ENCODE peak calls at places on chromosomes 3 and 15, in six cellular contexts. F, Y, V, J, R and N are unnamed samples.

GRCh38 chr3:22939349-22939748 is 263.8 kb upstream of the UBE2E2 start:
- DNase-seq in F (no peak), Y (no peak), V (no peak), J (no peak), R (no peak), N (no peak)

GRCh38 chr3:126081618-126082333 is 2.1 kb downstream of the SLC41A3 start:
- DNase-seq in F (no peak), Y (peak), V (peak), J (peak), R (peak), N (peak)

GRCh38 chr3:72265250-72265649 is 480.3 kb upstream of the PROK2 start:
- DNase-seq in F (no peak), Y (no peak), V (peak), J (peak), R (no peak), N (peak)

GRCh38 chr3:172856766-172857742 is 106.5 kb downstream of the ECT2 start:
- DNase-seq in F (no peak), Y (no peak), V (peak), J (peak), R (peak), N (no peak)

GRCh38 chr3:78911394-78911793 is 856.4 kb downstream of the ROBO1 start:
- DNase-seq in F (no peak), Y (no peak), V (no peak), J (no peak), R (no peak), N (no peak)

GRCh38 chr3:171959532-171960044 is 79.8 kb upstream of the FNDC3B start:
- DNase-seq in F (no peak), Y (no peak), V (peak), J (no peak), R (peak), N (no peak)

GRCh38 chr15:43948691-43949325 is 122.0 kb downstream of the WDR76 start:
- DNase-seq in F (no peak), Y (no peak), V (no peak), J (no peak), R (no peak), N (no peak)

GRCh38 chr3:16132926-16133325 is 41.6 kb upstream of the GALNT15 start:
- DNase-seq in F (no peak), Y (no peak), V (no peak), J (no peak), R (no peak), N (no peak)

GRCh38 chr3:130894873-130895330 is 1.0 kb downstream of the ATP2C1 start:
- DNase-seq in F (no peak), Y (no peak), V (peak), J (no peak), R (no peak), N (no peak)

GRCh38 chr3:127746400-127747057 is 73.8 kb downstream of the ABTB1 start:
- DNase-seq in F (no peak), Y (no peak), V (no peak), J (no peak), R (no peak), N (no peak)

GRCh38 chr3:15953841-15954240 is 156.1 kb upstream of the ANKRD28 start:
- DNase-seq in F (no peak), Y (no peak), V (peak), J (peak), R (no peak), N (no peak)

GRCh38 chr15:67821784-67822451 is 3.4 kb upstream of the SKOR1 start:
- DNase-seq in F (no peak), Y (peak), V (no peak), J (no peak), R (no peak), N (no peak)

GRCh38 chr3:102353804-102354203 is 81.0 kb upstream of the ZPLD1 start:
- DNase-seq in F (no peak), Y (no peak), V (no peak), J (no peak), R (no peak), N (no peak)

GRCh38 chr3:132652640-132653270 is 6.9 kb downstream of the ACAD11 start:
- DNase-seq in F (no peak), Y (no peak), V (no peak), J (no peak), R (no peak), N (no peak)

GRCh38 chr3:99999541-99999940 is 114.8 kb downstream of the FILIP1L start:
- DNase-seq in F (no peak), Y (no peak), V (no peak), J (no peak), R (no peak), N (no peak)

GRCh38 chr3:159764211-159765024 is 224.2 kb upstream of the IL12A start:
- DNase-seq in F (no peak), Y (peak), V (peak), J (no peak), R (no peak), N (peak)

GRCh38 chr15:81071130-81071529 is 62.9 kb upstream of the CFAP161 start:
- DNase-seq in F (no peak), Y (no peak), V (no peak), J (no peak), R (no peak), N (no peak)

GRCh38 chr3:60617188-60617587 is 634.1 kb downstream of the FHIT start:
- DNase-seq in F (no peak), Y (no peak), V (no peak), J (no peak), R (no peak), N (no peak)

GRCh38 chr3:185807455-185808068 is 17.3 kb downstream of the IGF2BP2 start:
- DNase-seq in F (peak), Y (no peak), V (peak), J (peak), R (no peak), N (no peak)

GRCh38 chr15:56957812-56958406 is 39.5 kb downstream of the TCF12 start:
- DNase-seq in F (no peak), Y (no peak), V (no peak), J (no peak), R (peak), N (no peak)

GRCh38 chr15:32675474-32675873 is 34.0 kb downstream of the SCG5 start:
- DNase-seq in F (no peak), Y (no peak), V (no peak), J (no peak), R (no peak), N (no peak)

GRCh38 chr15:34335176-34335575 is 2.4 kb downstream of the SLC12A6 start:
- DNase-seq in F (no peak), Y (no peak), V (no peak), J (no peak), R (no peak), N (no peak)

GRCh38 chr15:68631621-68632051 is 52.8 kb downstream of the CORO2B start:
- DNase-seq in F (no peak), Y (no peak), V (no peak), J (no peak), R (no peak), N (no peak)

GRCh38 chr15:58870451-58870850 is 63.0 kb downstream of the SLTM start:
- DNase-seq in F (no peak), Y (no peak), V (no peak), J (no peak), R (no peak), N (no peak)

GRCh38 chr15:79872358-79873017 is 24.3 kb downstream of the MTHFS start:
- DNase-seq in F (no peak), Y (no peak), V (no peak), J (no peak), R (no peak), N (no peak)

GRCh38 chr3:195461518-195462307 is 18.9 kb upstream of the ACAP2 start:
- DNase-seq in F (no peak), Y (peak), V (no peak), J (no peak), R (no peak), N (no peak)

GRCh38 chr15:51731549-51732267 is 5.7 kb downstream of the LYSMD2 start:
- DNase-seq in F (no peak), Y (no peak), V (no peak), J (no peak), R (no peak), N (peak)

GRCh38 chr15:43748376-43748775 is 2.1 kb downstream of the PDIA3 start:
- DNase-seq in F (no peak), Y (no peak), V (peak), J (no peak), R (no peak), N (no peak)

GRCh38 chr3:2976212-2976611 is 134.0 kb downstream of the IL5RA start:
- DNase-seq in F (no peak), Y (no peak), V (no peak), J (no peak), R (no peak), N (no peak)

GRCh38 chr3:156808025-156808424 is 18.1 kb upstream of the LEKR1 start:
- DNase-seq in F (no peak), Y (no peak), V (no peak), J (no peak), R (no peak), N (no peak)

GRCh38 chr15:72785452-72786243 is 2.1 kb upstream of the ADPGK start:
- DNase-seq in F (no peak), Y (no peak), V (no peak), J (no peak), R (no peak), N (no peak)

GRCh38 chr15:55197362-55197705 is 593 bp upstream of the RSL24D1 start:
- DNase-seq in F (no peak), Y (no peak), V (no peak), J (no peak), R (no peak), N (no peak)

GRCh38 chr15:28889346-28889745 is 3.6 kb downstream of the APBA2 start:
- DNase-seq in F (no peak), Y (no peak), V (no peak), J (no peak), R (no peak), N (no peak)

DNA sequence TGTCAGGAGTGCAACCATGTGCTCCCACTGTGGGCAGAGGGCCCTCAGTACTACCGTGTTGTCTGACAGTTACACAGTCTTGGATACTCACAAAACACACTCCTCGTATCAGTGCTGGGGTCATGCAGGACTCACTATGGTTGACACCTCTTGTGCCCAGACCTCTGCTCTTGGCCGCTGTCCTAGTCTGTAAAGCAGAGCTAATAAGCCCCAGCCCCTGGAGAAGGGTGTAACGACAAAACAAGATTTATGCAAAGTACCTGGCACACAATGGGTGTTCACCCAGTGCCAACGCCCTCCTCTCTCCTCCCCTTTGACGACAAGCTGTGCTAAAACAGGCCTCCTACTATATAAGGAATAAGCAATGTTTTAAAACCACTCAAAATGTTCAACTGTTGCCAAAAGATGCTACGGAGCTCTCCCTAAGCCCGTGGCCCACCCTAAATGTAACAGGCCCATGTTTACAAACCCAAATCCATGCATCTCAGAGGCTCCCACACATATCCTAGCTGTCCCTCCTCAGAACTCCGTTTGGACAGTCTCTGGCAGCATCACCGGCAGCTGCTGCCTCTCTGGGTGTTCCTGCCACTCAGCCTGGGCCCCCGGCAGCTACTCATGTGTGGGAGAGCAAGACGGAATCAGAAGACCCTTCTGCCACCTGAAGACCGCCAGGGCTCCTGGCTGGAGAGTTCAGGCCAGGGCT is 65.8 kb downstream of the MRPL46 start:
- DNase-seq in F (no peak), Y (no peak), V (no peak), J (no peak), R (no peak), N (no peak)
- TF ChIP-seq JUND in F (no peak), Y (no peak), V (no peak), J (no peak), R (no peak), N (no peak)

DNA sequence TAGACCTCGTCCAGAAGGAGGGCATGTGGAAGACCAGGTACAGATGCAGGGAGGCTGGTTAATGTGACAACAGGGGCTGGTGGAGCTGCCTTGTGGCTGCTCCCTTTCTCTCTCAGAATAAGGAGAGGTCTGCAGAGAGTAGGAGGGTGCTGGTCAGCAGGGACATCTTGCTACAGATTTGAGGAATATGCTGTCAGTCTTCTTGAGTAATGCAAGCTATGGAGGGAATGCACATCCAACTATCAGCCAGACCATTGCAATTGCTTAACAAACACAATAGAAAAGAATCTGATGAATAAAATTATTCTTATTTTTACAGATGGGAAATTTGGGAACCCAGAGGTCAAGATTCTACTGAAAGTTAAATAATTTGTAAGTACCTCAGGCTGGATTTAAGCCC is 20.4 kb upstream of the SIAH2 start:
- DNase-seq in F (no peak), Y (no peak), V (no peak), J (no peak), R (no peak), N (no peak)
- TF ChIP-seq JUND in F (no peak), Y (no peak), V (no peak), J (no peak), R (no peak), N (no peak)

DNA sequence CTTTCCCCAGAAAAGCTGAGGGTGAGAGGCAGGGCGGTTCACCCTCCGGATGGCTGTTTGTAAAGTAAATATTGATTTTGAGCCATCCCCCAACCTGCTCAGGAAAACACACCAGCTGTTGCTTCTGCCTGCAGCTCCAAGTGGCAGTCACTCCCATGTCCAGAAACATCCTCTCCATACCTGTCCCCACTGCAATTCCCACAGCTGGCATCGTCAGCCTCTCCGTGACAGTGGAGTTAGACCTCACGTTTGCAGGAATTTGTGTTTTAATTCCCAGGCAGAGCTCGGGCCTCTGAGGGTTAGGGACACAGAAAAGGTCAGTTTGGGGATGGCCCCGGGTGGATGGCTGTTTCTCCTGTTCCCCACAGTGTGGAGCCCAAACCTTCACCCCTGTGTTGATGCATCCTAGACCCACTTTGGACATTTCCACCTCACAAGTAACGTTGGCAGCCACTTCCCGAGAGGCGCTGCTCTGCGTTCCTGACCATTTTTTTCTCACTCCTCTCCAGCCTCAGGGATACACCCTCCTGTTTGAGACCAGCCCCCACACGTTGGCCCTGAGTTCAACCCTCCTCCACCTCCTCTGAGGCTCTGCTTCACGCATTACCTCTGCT is 11.8 kb upstream of the FAM174B start:
- DNase-seq in F (no peak), Y (no peak), V (no peak), J (no peak), R (peak), N (peak)
- TF ChIP-seq JUND in F (no peak), Y (no peak), V (no peak), J (no peak), R (no peak), N (no peak)

DNA sequence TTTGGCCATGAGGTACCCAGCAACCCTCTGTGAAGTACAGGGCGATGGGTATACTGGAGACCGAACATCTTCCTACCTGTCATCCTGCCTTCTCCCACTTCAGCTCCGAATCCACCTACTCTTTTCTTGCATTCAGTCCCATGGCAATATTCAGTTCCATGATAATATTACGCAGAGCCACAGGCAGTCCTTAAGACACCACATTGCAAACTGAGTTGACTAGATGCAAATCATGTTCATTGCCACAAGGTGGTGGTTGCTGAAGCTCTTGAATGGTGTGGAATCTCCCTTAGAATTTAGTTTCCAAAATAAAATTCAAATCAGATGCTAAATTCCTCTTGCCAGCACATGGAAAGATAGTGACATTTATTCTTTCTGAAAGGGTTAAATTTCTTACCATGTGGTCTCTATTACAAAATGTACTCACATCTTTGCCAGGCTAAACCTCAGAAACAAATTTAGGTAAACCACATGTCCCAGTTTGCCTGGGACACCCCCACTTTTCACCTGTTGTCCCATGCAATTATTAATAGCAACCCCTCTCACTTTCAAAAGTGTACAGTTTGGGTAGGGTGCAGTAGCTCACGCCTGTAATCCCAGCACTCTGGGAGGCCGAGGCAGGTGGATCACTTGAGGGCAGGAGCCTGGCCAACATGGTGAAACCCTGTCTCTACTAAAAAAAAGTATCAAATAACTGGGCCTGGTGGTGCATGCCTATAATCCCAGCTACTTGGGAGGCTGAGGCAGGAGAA is 1.7 kb upstream of the NME9 start:
- DNase-seq in F (no peak), Y (no peak), V (no peak), J (no peak), R (no peak), N (peak)
- TF ChIP-seq JUND in F (no peak), Y (no peak), V (no peak), J (no peak), R (no peak), N (no peak)

GRCh38 chr3:52226229-52226817 is 878 bp upstream of the TLR9 start:
- DNase-seq in F (no peak), Y (no peak), V (no peak), J (no peak), R (no peak), N (no peak)

GRCh38 chr3:52223449-52224408 is 1.7 kb downstream of the TLR9 start:
- DNase-seq in F (no peak), Y (no peak), V (no peak), J (no peak), R (no peak), N (no peak)

GRCh38 chr3:52227766-52228165 is 2.3 kb upstream of the TLR9 start:
- DNase-seq in F (no peak), Y (no peak), V (no peak), J (no peak), R (no peak), N (no peak)

GRCh38 chr3:52227117-52227516 is 1.7 kb upstream of the TLR9 start:
- DNase-seq in F (no peak), Y (no peak), V (no peak), J (no peak), R (no peak), N (no peak)

GRCh38 chr3:52225452-52226228 is at the start of gene TLR9:
- DNase-seq in F (no peak), Y (no peak), V (no peak), J (no peak), R (no peak), N (no peak)
- TF ChIP-seq JUND in F (no peak), Y (no peak), V (no peak), J (no peak), R (no peak), N (no peak)